ENCODE peak calls at places on chromosomes 13 and 19, in six cellular contexts. S is heart right ventricle, P is fibroblast of lung, Q is HepG2, W is body of pancreas, I is GM23248. V is an unnamed sample.

GRCh38 chr19:42919757-42920079 is 2.0 kb upstream of the PSG6 start:
- DNase-seq in Q (no peak), P (no peak), I (peak; percentile 9), S (no peak), W (no peak), V (no peak)

GRCh38 chr13:79393564-79394249 is 12.3 kb downstream of the RBM26 start:
- DNase-seq in P (no peak), W (no peak), S (no peak), I (no peak), Q (peak; percentile 93), V (peak; percentile 43)

GRCh38 chr19:19782783-19783182 is 38.8 kb downstream of the ZNF506 start:
- DNase-seq in W (no peak), P (no peak), S (no peak), I (peak; percentile 4), Q (no peak), V (no peak)

GRCh38 chr13:90205911-90206310 is 1141.6 kb upstream of the MIR17HG start:
- DNase-seq in P (no peak), S (no peak), W (no peak), I (no peak), Q (no peak), V (no peak)

GRCh38 chr19:9909251-9909650 is 27.1 kb downstream of the OLFM2 start:
- DNase-seq in I (no peak), W (no peak), S (no peak), Q (no peak), P (no peak), V (no peak)

GRCh38 chr19:10854350-10855089 is 6.3 kb downstream of the C19orf38 start:
- DNase-seq in Q (peak; percentile 67), W (no peak), P (no peak), I (no peak), S (no peak), V (no peak)

GRCh38 chr13:49443327-49443688 is 556 bp downstream of the CAB39L start:
- DNase-seq in Q (peak; percentile 40), S (no peak), P (peak; percentile 47), I (peak; percentile 57), W (no peak), V (no peak)

GRCh38 chr13:65836066-65836465 is 1394.1 kb downstream of the PCDH9 start:
- DNase-seq in P (no peak), Q (no peak), S (no peak), I (no peak), W (no peak), V (no peak)

GRCh38 chr19:8393871-8394250 is 3.7 kb downstream of the RAB11B start:
- DNase-seq in I (no peak), P (no peak), S (no peak), Q (no peak), W (no peak), V (no peak)

GRCh38 chr19:7605490-7606222 is 10.0 kb downstream of the CAMSAP3 start:
- DNase-seq in P (no peak), S (no peak), W (no peak), Q (peak; percentile 57), I (peak; percentile 19), V (no peak)

GRCh38 chr13:66033924-66034323 is 1196.2 kb downstream of the PCDH9 start:
- DNase-seq in Q (no peak), P (no peak), W (no peak), S (no peak), I (no peak), V (no peak)

GRCh38 chr19:48628486-48629296 is 8.5 kb downstream of the DBP start:
- DNase-seq in W (no peak), S (no peak), I (no peak), Q (no peak), P (no peak), V (peak; percentile 75)

GRCh38 chr19:15282311-15282705 is 50.0 kb downstream of the BRD4 start:
- DNase-seq in W (no peak), P (no peak), I (no peak), S (no peak), Q (no peak), V (no peak)

GRCh38 chr13:27172495-27172842 is 858 bp upstream of the USP12 start:
- DNase-seq in W (no peak), I (peak; percentile 78), P (no peak), Q (no peak), S (no peak), V (no peak)

GRCh38 chr13:80338781-80339577 is 1.9 kb downstream of the SPRY2 start:
- DNase-seq in P (peak; percentile 81), W (peak; percentile 66), Q (peak; percentile 23), I (peak; percentile 94), S (peak; percentile 75), V (peak; percentile 88)

GRCh38 chr19:57888107-57888493 is 737 bp downstream of the ZNF814 start:
- DNase-seq in S (no peak), P (no peak), Q (no peak), W (no peak), I (peak; percentile 43), V (no peak)

GRCh38 chr13:106474906-106475305 is 60.6 kb downstream of the EFNB2 start:
- DNase-seq in P (no peak), W (no peak), Q (no peak), S (no peak), I (no peak), V (no peak)

GRCh38 chr13:101399365-101399764 is 16.9 kb downstream of the NALCN start:
- DNase-seq in I (peak; percentile 36), W (no peak), Q (no peak), S (no peak), P (no peak), V (no peak)

GRCh38 chr19:35316560-35316959 is 12.4 kb upstream of the CD22 start:
- DNase-seq in W (no peak), P (no peak), Q (peak; percentile 94), I (no peak), S (no peak), V (no peak)

GRCh38 chr13:74464656-74465055 is 330.5 kb upstream of the KLF12 start:
- DNase-seq in W (no peak), I (no peak), S (peak; percentile 9), P (no peak), Q (no peak), V (no peak)

GRCh38 chr13:24671367-24672117 is 8.7 kb upstream of the ATP12A start:
- DNase-seq in S (no peak), P (peak; percentile 75), I (peak; percentile 97), Q (peak; percentile 54), W (no peak), V (no peak)

GRCh38 chr13:32880636-32881035 is 135.6 kb upstream of the KL start:
- DNase-seq in W (no peak), P (no peak), Q (no peak), I (no peak), S (no peak), V (no peak)

GRCh38 chr19:43872547-43873336 is 45.6 kb downstream of the ZNF283 start:
- DNase-seq in W (no peak), I (no peak), Q (no peak), P (peak; percentile 3), S (no peak), V (no peak)

DNA sequence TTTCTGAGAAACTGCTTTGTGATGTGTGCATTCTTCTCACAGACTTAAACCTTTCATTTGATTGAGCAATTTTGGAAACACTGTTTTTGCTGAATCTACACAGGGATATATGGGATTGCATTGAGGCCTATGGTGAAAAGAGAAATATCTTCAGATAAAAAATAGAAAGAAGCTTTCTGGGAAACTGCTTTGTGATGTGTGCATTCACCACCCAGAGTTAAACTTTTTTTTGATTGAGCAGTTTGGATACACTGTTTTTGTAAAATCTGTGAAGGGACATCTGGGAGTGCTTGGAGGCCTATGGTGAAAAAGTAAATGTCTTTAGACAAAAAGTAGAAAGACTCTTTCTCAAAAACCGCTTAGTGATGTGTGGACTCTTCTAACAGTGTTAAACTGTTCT is 1683.8 kb downstream of the UQCRFS1 start:
- DNase-seq in S (no peak), W (no peak), Q (no peak), I (no peak), P (no peak), V (no peak)
- H3K9me3 ChIP-seq in S (peaks cover 96% of the 10 kb centered on the region), W (no peaks in the 10 kb centered on the region), Q (peaks cover 100% of the 10 kb centered on the region), I (peaks cover 11% of the 10 kb centered on the region), P (no peaks in the 10 kb centered on the region), V (no peaks in the 10 kb centered on the region)

DNA sequence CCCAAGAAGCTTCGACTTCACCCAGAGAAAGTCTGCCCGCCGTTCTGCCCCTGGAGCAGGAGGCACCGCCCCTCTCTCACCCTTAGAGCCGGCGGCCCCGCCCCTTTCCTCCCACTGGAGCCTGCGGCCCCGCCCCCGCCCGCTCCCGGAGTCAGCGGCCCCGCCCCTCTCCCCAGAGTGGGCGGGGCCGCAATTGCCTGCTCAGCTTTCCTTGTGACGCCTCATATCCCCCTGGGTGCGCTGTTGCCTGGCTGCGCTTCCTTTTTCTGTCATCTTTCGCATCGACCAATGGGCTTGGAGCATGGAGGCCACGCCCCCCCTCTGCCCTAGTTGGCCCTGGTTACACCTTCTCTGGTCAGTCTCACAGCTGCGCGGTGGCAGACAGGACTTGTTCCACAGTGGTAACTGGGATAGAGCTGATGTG is 38.2 kb upstream of the ZNF492 start:
- DNase-seq in Q (no peak), I (no peak), S (peak; percentile 68), P (no peak), W (no peak), V (peak; percentile 83)
- H3K27me3 ChIP-seq in Q (no peaks in the 10 kb centered on the region), I (no peaks in the 10 kb centered on the region), S (no peaks in the 10 kb centered on the region), P (no peaks in the 10 kb centered on the region), W (no peaks in the 10 kb centered on the region), V (no peaks in the 10 kb centered on the region)

DNA sequence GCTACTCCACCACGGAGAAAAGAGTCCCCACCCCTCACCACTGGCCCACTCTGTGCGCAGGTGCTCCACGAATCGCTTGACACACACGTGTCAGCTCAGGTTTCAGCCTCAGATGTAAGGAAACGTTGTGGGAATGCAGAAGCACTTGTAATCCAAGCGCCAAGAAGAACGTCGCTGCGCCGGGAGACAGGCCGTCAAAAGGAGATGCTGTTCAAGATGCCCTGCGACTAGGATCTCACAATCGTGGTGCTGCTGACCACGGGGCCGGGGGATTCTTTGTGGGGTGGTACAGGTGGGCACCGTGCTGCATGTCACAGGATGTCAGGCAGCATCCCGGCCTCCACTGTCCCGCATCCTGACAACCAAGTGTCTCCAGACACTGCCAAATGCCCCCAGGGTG is 16.9 kb upstream of the SIGLEC11 start:
- DNase-seq in P (no peak), Q (no peak), W (no peak), S (no peak), I (no peak), V (no peak)
- H3K36me3 ChIP-seq in P (no peaks in the 10 kb centered on the region), Q (no peaks in the 10 kb centered on the region), W (no peaks in the 10 kb centered on the region), S (no peaks in the 10 kb centered on the region), I (no peaks in the 10 kb centered on the region), V (no peaks in the 10 kb centered on the region)

DNA sequence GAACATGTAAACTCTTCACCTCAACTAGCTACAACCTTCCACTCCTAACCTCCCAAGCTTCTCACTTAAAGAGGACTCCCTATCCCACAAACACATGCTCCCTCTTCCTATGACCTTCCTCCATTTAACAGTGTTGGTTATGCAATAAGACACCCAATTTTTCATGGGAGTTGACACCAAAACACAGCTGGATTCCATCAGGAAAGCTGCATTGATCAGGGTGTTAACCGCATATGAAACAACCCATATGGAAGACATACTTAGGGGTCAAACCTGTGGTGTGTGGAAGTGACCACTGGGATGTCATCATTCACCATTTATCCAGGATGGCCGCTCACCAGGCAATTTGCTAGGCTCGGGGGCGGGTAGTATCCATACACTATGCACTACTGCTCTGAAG is 21.9 kb downstream of the ZNF473 start:
- DNase-seq in P (peak; percentile 72), S (no peak), W (no peak), Q (no peak), I (no peak), V (no peak)
- H3K9me3 ChIP-seq in P (peaks cover 13% of the 10 kb centered on the region), S (peaks cover 47% of the 10 kb centered on the region), W (no peaks in the 10 kb centered on the region), Q (no peaks in the 10 kb centered on the region), I (no peaks in the 10 kb centered on the region), V (peaks cover 23% of the 10 kb centered on the region)

V was measured in aorta.